ENCODE peak calls at places on chromosomes 3 and 15, in four cellular contexts. B is sigmoid colon, O is DND-41, U is GM23338. K is an unnamed sample. For H3K27me3, the result is how much of the 10 kb centered on the place peaks cover.

GRCh38 chr3:196555295-196555694 is 13.1 kb downstream of the WDR53 start:
- DNase-seq in B (no peak), O (no peak), U (no peak), K (no peak)

GRCh38 chr15:25691544-25692430 is 171.3 kb downstream of the ATP10A start:
- DNase-seq in B (peak), O (no peak), U (peak), K (peak)

GRCh38 chr3:184716652-184717607 is 5.1 kb upstream of the MAGEF1 start:
- DNase-seq in B (no peak), O (no peak), U (peak), K (peak)

GRCh38 chr3:42264399-42265058 is 1.5 kb downstream of the CCK start:
- DNase-seq in B (peak), O (no peak), U (peak), K (no peak)

GRCh38 chr3:12658593-12659058 is 5.3 kb downstream of the RAF1 start:
- DNase-seq in B (no peak), O (no peak), U (no peak), K (no peak)

GRCh38 chr15:93001881-93002280 is 87.1 kb downstream of the RGMA start:
- DNase-seq in B (no peak), O (no peak), U (peak), K (no peak)

GRCh38 chr3:70526966-70527515 is 214.6 kb upstream of the MDFIC2 start:
- DNase-seq in B (no peak), O (no peak), U (no peak), K (no peak)

GRCh38 chr3:46038916-46039315 is 11.6 kb upstream of the XCR1 start:
- DNase-seq in B (no peak), O (no peak), U (no peak), K (no peak)

GRCh38 chr3:5390221-5390620 is 202.7 kb downstream of the EDEM1 start:
- DNase-seq in B (no peak), O (no peak), U (no peak), K (no peak)

GRCh38 chr3:46716461-46717441 is 918 bp downstream of the PRSS50 start:
- DNase-seq in B (peak), O (peak), U (no peak), K (no peak)

GRCh38 chr15:29903785-29904464 is 81.7 kb upstream of the TJP1 start:
- DNase-seq in B (no peak), O (no peak), U (peak), K (no peak)

GRCh38 chr15:80776420-80777045 is 2.6 kb upstream of the CEMIP start:
- DNase-seq in B (peak), O (peak), U (peak), K (peak)

GRCh38 chr3:141644931-141645330 is 93.2 kb upstream of the RNF7 start:
- DNase-seq in B (peak), O (peak), U (peak), K (peak)

GRCh38 chr3:140384876-140385275 is 293.0 kb upstream of the TRIM42 start:
- DNase-seq in B (no peak), O (no peak), U (no peak), K (no peak)

GRCh38 chr15:44788748-44789147 is 52.4 kb downstream of the TRIM69 start:
- DNase-seq in B (no peak), O (peak), U (no peak), K (no peak)

GRCh38 chr15:66859688-66860253 is 157.7 kb downstream of the SMAD6 start:
- DNase-seq in B (peak), O (no peak), U (no peak), K (no peak)

GRCh38 chr3:181695661-181696491 is 15.8 kb upstream of the SOX2 start:
- DNase-seq in B (no peak), O (no peak), U (no peak), K (no peak)

GRCh38 chr15:80176443-80176842 is 23.6 kb downstream of the FAH start:
- DNase-seq in B (no peak), O (no peak), U (no peak), K (no peak)

GRCh38 chr3:129112308-129113052 is 9.1 kb downstream of the RAB43 start:
- DNase-seq in B (no peak), O (peak), U (no peak), K (no peak)

GRCh38 chr15:90716317-90716975 is 700 bp upstream of the BLM start:
- DNase-seq in B (no peak), O (no peak), U (peak), K (no peak)

GRCh38 chr3:55481067-55481917 is 5.8 kb downstream of the WNT5A start:
- DNase-seq in B (no peak), O (no peak), U (peak), K (no peak)

GRCh38 chr3:194500198-194500597 is 13.4 kb upstream of the ATP13A3 start:
- DNase-seq in B (no peak), O (no peak), U (no peak), K (no peak)

GRCh38 chr3:194494951-194495374 is 8.2 kb upstream of the ATP13A3 start:
- DNase-seq in B (no peak), O (no peak), U (no peak), K (no peak)

GRCh38 chr3:194496217-194496881 is 9.5 kb upstream of the ATP13A3 start:
- DNase-seq in B (no peak), O (no peak), U (no peak), K (no peak)

GRCh38 chr3:194503101-194503531 is 16.3 kb upstream of the ATP13A3 start:
- DNase-seq in B (no peak), O (no peak), U (no peak), K (no peak)

GRCh38 chr3:194497799-194498575 is 11.2 kb upstream of the ATP13A3 start:
- DNase-seq in B (no peak), O (no peak), U (no peak), K (no peak)
- H3K27ac ChIP-seq in B (no peak), O (no peak), U (no peak), K (peak)

GRCh38 chr3:156522673-156523072 is 32.2 kb downstream of the SSR3 start:
- DNase-seq in B (no peak), O (no peak), U (no peak), K (no peak)

GRCh38 chr3:156530969-156531368 is 23.9 kb downstream of the SSR3 start:
- DNase-seq in B (no peak), O (no peak), U (no peak), K (no peak)

GRCh38 chr3:156527060-156527459 is 27.9 kb downstream of the SSR3 start:
- DNase-seq in B (no peak), O (no peak), U (no peak), K (no peak)

GRCh38 chr3:156525808-156526207 is 29.1 kb downstream of the SSR3 start:
- DNase-seq in B (no peak), O (no peak), U (no peak), K (no peak)
- H3K27me3 ChIP-seq in B (under half), O (under half), U (under half), K (under half)

DNA sequence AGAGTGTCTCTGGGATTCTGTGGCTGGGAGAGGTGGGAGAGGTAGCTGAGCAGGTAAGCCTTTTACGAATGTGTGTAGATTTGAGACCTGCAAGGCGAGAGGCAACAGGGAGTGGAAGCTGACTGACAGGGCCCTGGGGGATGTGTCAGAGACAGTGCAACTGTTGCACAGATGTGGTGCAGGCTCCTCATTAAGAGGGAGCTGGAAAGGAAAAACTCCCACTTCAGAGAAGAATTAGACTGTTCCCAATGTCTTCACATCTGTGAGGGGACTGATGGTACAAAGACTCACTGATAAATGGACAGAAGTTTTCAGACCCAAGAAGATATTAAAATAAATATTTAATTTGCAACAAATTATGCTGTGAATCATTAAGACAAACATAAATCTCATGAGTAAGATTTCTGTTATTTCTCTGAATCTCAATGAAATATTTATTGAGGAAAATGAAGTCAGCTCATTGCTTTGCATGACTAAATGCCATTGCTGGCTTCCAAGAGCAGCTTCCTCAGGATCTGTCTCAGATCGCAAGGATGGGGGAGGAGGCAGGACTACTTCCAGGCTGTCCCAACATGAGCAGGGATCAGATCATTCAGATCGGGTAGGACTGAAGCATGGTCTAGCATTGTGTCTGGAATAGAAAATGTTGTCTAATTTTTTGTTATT is 127.3 kb upstream of the ROPN1 start:
- DNase-seq in B (no peak), O (no peak), U (no peak), K (no peak)
- H3K27ac ChIP-seq in B (no peak), O (no peak), U (no peak), K (peak)

GRCh38 chr15:69727257-69727924 is 274.8 kb downstream of the RPLP1 start:
- DNase-seq in B (no peak), O (no peak), U (no peak), K (no peak)
- H3K27me3 ChIP-seq in B (under half), O (under half), U (under half), K (under half)

K was measured in tibial artery.